ENCODE peak calls at places on chromosomes 3 and 15, in ten cellular contexts. One of them, this sample, is unnamed.

GRCh38 chr15:77029166-77030041 is 34.5 kb downstream of the PSTPIP1 start:
- DNase-seq in H1: no peak
- DNase-seq in brain microvascular endothelial cell: no peak
- DNase-seq in OCI-LY7: no peak
- DNase-seq in mammary epithelial cell: no peak
- DNase-seq in endothelial cell: no peak
- DNase-seq in upper lobe of right lung: peak
- DNase-seq in A549: no peak
- DNase-seq in RWPE1: no peak
- DNase-seq in AG10803: no peak
- DNase-seq in this sample: no peak

GRCh38 chr3:56189486-56189985 is 278.7 kb downstream of the ERC2 start:
- DNase-seq in H1: no peak
- DNase-seq in brain microvascular endothelial cell: no peak
- DNase-seq in OCI-LY7: no peak
- DNase-seq in mammary epithelial cell: no peak
- DNase-seq in endothelial cell: no peak
- DNase-seq in upper lobe of right lung: no peak
- DNase-seq in A549: no peak
- DNase-seq in RWPE1: no peak
- DNase-seq in AG10803: no peak
- DNase-seq in this sample: no peak

GRCh38 chr3:12135029-12135634 is 23.6 kb downstream of the TIMP4 start:
- DNase-seq in H1: peak
- DNase-seq in brain microvascular endothelial cell: peak
- DNase-seq in OCI-LY7: peak
- DNase-seq in mammary epithelial cell: peak
- DNase-seq in endothelial cell: peak
- DNase-seq in upper lobe of right lung: peak
- DNase-seq in A549: peak
- DNase-seq in RWPE1: peak
- DNase-seq in AG10803: peak
- DNase-seq in this sample: peak

GRCh38 chr3:10392244-10392643 is 71.3 kb upstream of the SEC13 start:
- DNase-seq in H1: no peak
- DNase-seq in brain microvascular endothelial cell: no peak
- DNase-seq in OCI-LY7: peak
- DNase-seq in mammary epithelial cell: no peak
- DNase-seq in endothelial cell: no peak
- DNase-seq in upper lobe of right lung: no peak
- DNase-seq in A549: no peak
- DNase-seq in RWPE1: no peak
- DNase-seq in AG10803: no peak
- DNase-seq in this sample: no peak

GRCh38 chr3:161163297-161163696 is 57.8 kb upstream of the NMD3 start:
- DNase-seq in H1: no peak
- DNase-seq in brain microvascular endothelial cell: peak
- DNase-seq in OCI-LY7: no peak
- DNase-seq in mammary epithelial cell: peak
- DNase-seq in endothelial cell: no peak
- DNase-seq in upper lobe of right lung: no peak
- DNase-seq in A549: no peak
- DNase-seq in RWPE1: peak
- DNase-seq in AG10803: peak
- DNase-seq in this sample: no peak

GRCh38 chr3:42067324-42067723 is 23.8 kb upstream of the TRAK1 start:
- DNase-seq in H1: no peak
- DNase-seq in brain microvascular endothelial cell: peak
- DNase-seq in OCI-LY7: peak
- DNase-seq in mammary epithelial cell: no peak
- DNase-seq in endothelial cell: no peak
- DNase-seq in upper lobe of right lung: no peak
- DNase-seq in A549: no peak
- DNase-seq in RWPE1: no peak
- DNase-seq in AG10803: peak
- DNase-seq in this sample: no peak

GRCh38 chr15:70775160-70775559 is 11.8 kb upstream of the UACA start:
- DNase-seq in H1: no peak
- DNase-seq in brain microvascular endothelial cell: peak
- DNase-seq in OCI-LY7: no peak
- DNase-seq in mammary epithelial cell: peak
- DNase-seq in endothelial cell: no peak
- DNase-seq in upper lobe of right lung: no peak
- DNase-seq in A549: peak
- DNase-seq in RWPE1: peak
- DNase-seq in AG10803: peak
- DNase-seq in this sample: no peak

GRCh38 chr15:62173215-62173614 is 8.1 kb upstream of the C2CD4B start:
- DNase-seq in H1: no peak
- DNase-seq in brain microvascular endothelial cell: peak
- DNase-seq in OCI-LY7: no peak
- DNase-seq in mammary epithelial cell: no peak
- DNase-seq in endothelial cell: no peak
- DNase-seq in upper lobe of right lung: no peak
- DNase-seq in A549: no peak
- DNase-seq in RWPE1: no peak
- DNase-seq in AG10803: no peak
- DNase-seq in this sample: no peak

GRCh38 chr3:188036375-188036985 is 117.5 kb upstream of the LPP start:
- DNase-seq in H1: no peak
- DNase-seq in brain microvascular endothelial cell: no peak
- DNase-seq in OCI-LY7: peak
- DNase-seq in mammary epithelial cell: no peak
- DNase-seq in endothelial cell: no peak
- DNase-seq in upper lobe of right lung: no peak
- DNase-seq in A549: no peak
- DNase-seq in RWPE1: no peak
- DNase-seq in AG10803: no peak
- DNase-seq in this sample: no peak

GRCh38 chr15:59289574-59289973 is 82.9 kb downstream of the LDHAL6B start:
- DNase-seq in H1: no peak
- DNase-seq in brain microvascular endothelial cell: no peak
- DNase-seq in OCI-LY7: no peak
- DNase-seq in mammary epithelial cell: no peak
- DNase-seq in endothelial cell: no peak
- DNase-seq in upper lobe of right lung: no peak
- DNase-seq in A549: no peak
- DNase-seq in RWPE1: no peak
- DNase-seq in AG10803: no peak
- DNase-seq in this sample: no peak

GRCh38 chr15:59294574-59294960 is 78.1 kb downstream of the MYO1E start:
- DNase-seq in H1: no peak
- DNase-seq in brain microvascular endothelial cell: no peak
- DNase-seq in OCI-LY7: no peak
- DNase-seq in mammary epithelial cell: peak
- DNase-seq in endothelial cell: no peak
- DNase-seq in upper lobe of right lung: no peak
- DNase-seq in A549: no peak
- DNase-seq in RWPE1: peak
- DNase-seq in AG10803: peak
- DNase-seq in this sample: no peak

GRCh38 chr15:59291214-59291551 is 81.5 kb downstream of the MYO1E start:
- DNase-seq in H1: no peak
- DNase-seq in brain microvascular endothelial cell: no peak
- DNase-seq in OCI-LY7: no peak
- DNase-seq in mammary epithelial cell: no peak
- DNase-seq in endothelial cell: no peak
- DNase-seq in upper lobe of right lung: no peak
- DNase-seq in A549: no peak
- DNase-seq in RWPE1: no peak
- DNase-seq in AG10803: no peak
- DNase-seq in this sample: no peak

GRCh38 chr15:59292393-59292792 is 80.3 kb downstream of the MYO1E start:
- DNase-seq in H1: no peak
- DNase-seq in brain microvascular endothelial cell: no peak
- DNase-seq in OCI-LY7: no peak
- DNase-seq in mammary epithelial cell: peak
- DNase-seq in endothelial cell: peak
- DNase-seq in upper lobe of right lung: no peak
- DNase-seq in A549: no peak
- DNase-seq in RWPE1: no peak
- DNase-seq in AG10803: peak
- DNase-seq in this sample: no peak

GRCh38 chr15:59290311-59291213 is 82.1 kb downstream of the MYO1E start:
- DNase-seq in H1: no peak
- DNase-seq in brain microvascular endothelial cell: no peak
- DNase-seq in OCI-LY7: peak
- DNase-seq in mammary epithelial cell: no peak
- DNase-seq in endothelial cell: no peak
- DNase-seq in upper lobe of right lung: no peak
- DNase-seq in A549: no peak
- DNase-seq in RWPE1: no peak
- DNase-seq in AG10803: no peak
- DNase-seq in this sample: no peak
- TF ChIP-seq CTCF in H1: no peak
- TF ChIP-seq CTCF in brain microvascular endothelial cell: no peak
- TF ChIP-seq CTCF in OCI-LY7: peak
- TF ChIP-seq CTCF in mammary epithelial cell: no peak
- TF ChIP-seq CTCF in endothelial cell: no peak
- TF ChIP-seq CTCF in upper lobe of right lung: no peak
- TF ChIP-seq CTCF in A549: no peak
- TF ChIP-seq CTCF in RWPE1: no peak
- TF ChIP-seq CTCF in AG10803: no peak
- TF ChIP-seq CTCF in this sample: no peak

GRCh38 chr15:92205255-92205739 is 188.4 kb upstream of the ST8SIA2 start:
- DNase-seq in H1: no peak
- DNase-seq in brain microvascular endothelial cell: no peak
- DNase-seq in OCI-LY7: peak
- DNase-seq in mammary epithelial cell: no peak
- DNase-seq in endothelial cell: peak
- DNase-seq in upper lobe of right lung: no peak
- DNase-seq in A549: no peak
- DNase-seq in RWPE1: no peak
- DNase-seq in AG10803: peak
- DNase-seq in this sample: no peak
- TF ChIP-seq CTCF in H1: peak
- TF ChIP-seq CTCF in brain microvascular endothelial cell: no peak
- TF ChIP-seq CTCF in OCI-LY7: peak
- TF ChIP-seq CTCF in mammary epithelial cell: no peak
- TF ChIP-seq CTCF in endothelial cell: no peak
- TF ChIP-seq CTCF in upper lobe of right lung: no peak
- TF ChIP-seq CTCF in A549: no peak
- TF ChIP-seq CTCF in RWPE1: no peak
- TF ChIP-seq CTCF in AG10803: peak
- TF ChIP-seq CTCF in this sample: no peak

DNA sequence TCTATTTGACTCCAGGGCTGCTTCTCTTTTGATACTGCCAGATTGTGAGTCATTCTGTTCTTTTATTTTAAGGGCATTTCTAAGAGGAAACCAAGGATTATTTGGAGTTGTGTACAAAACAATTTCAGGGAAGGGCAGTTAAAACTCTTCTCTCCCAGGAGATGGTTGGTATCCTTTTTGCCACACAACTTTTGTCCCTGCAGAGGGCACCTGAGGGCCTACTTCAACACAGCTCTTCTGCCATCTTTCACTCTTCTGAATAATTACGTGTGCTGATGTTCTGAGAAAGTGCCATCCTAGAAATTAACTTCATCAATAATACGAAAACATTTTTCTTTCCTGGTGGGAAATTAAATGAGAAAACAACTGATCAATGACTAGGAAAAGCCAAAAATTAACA is 75.7 kb upstream of the GADL1 start:
- DNase-seq in H1: no peak
- DNase-seq in brain microvascular endothelial cell: no peak
- DNase-seq in OCI-LY7: peak
- DNase-seq in mammary epithelial cell: peak
- DNase-seq in endothelial cell: no peak
- DNase-seq in upper lobe of right lung: no peak
- DNase-seq in A549: no peak
- DNase-seq in RWPE1: peak
- DNase-seq in AG10803: peak
- DNase-seq in this sample: no peak
- TF ChIP-seq CTCF in H1: peak
- TF ChIP-seq CTCF in brain microvascular endothelial cell: peak
- TF ChIP-seq CTCF in OCI-LY7: peak
- TF ChIP-seq CTCF in mammary epithelial cell: peak
- TF ChIP-seq CTCF in endothelial cell: no peak
- TF ChIP-seq CTCF in upper lobe of right lung: peak
- TF ChIP-seq CTCF in A549: peak
- TF ChIP-seq CTCF in RWPE1: no peak
- TF ChIP-seq CTCF in AG10803: peak
- TF ChIP-seq CTCF in this sample: no peak

DNA sequence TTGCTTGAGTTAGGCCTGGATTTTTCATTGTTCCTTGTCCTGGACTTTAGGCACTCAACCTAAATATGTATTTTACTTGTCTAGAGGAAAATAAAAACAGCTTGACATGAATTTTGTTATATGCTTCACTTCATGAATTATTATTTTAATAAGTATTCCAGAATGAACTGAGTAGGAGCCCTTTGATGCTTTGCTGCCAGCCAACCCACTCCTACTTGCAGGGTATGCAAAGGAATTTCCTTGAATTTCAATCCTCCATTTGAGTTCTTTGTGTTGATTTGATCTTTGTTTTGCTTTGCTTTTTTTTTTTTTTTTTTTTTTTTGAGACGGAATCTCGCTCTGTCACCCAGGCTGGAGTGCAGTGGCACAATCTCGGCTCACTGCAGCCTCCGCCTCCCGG is 11.6 kb downstream of the ARL6IP5 start:
- DNase-seq in H1: no peak
- DNase-seq in brain microvascular endothelial cell: no peak
- DNase-seq in OCI-LY7: no peak
- DNase-seq in mammary epithelial cell: no peak
- DNase-seq in endothelial cell: no peak
- DNase-seq in upper lobe of right lung: no peak
- DNase-seq in A549: no peak
- DNase-seq in RWPE1: no peak
- DNase-seq in AG10803: no peak
- DNase-seq in this sample: no peak
- TF ChIP-seq CTCF in H1: no peak
- TF ChIP-seq CTCF in brain microvascular endothelial cell: no peak
- TF ChIP-seq CTCF in OCI-LY7: no peak
- TF ChIP-seq CTCF in mammary epithelial cell: no peak
- TF ChIP-seq CTCF in endothelial cell: no peak
- TF ChIP-seq CTCF in upper lobe of right lung: no peak
- TF ChIP-seq CTCF in A549: no peak
- TF ChIP-seq CTCF in RWPE1: no peak
- TF ChIP-seq CTCF in AG10803: no peak
- TF ChIP-seq CTCF in this sample: no peak